ENCODE peak calls at places on chromosomes 13 and 19, in eight cellular contexts. H, B, X, D, R, Z, C and N are unnamed samples.

GRCh38 chr19:9724157-9724556 is 44.4 kb downstream of the ZNF846 start:
- DNase-seq in C (no peak), Z (no peak), X (no peak), H (no peak), D (no peak), R (no peak), B (no peak), N (no peak)

GRCh38 chr13:45063261-45063870 is 56.9 kb upstream of the GTF2F2 start:
- DNase-seq in C (peak), D (peak), H (peak), R (no peak), X (no peak), Z (no peak), B (no peak), N (peak)

GRCh38 chr13:50969691-50970090 is 60.1 kb downstream of the RNASEH2B start:
- DNase-seq in B (no peak), H (peak), C (peak), Z (no peak), D (peak), X (no peak), R (no peak), N (peak)

GRCh38 chr19:1069009-1069779 is 2.2 kb downstream of the ARHGAP45 start:
- DNase-seq in D (no peak), C (no peak), X (no peak), H (no peak), Z (peak), R (peak), B (no peak), N (no peak)

GRCh38 chr13:44136693-44137268 is 236.8 kb upstream of the SERP2 start:
- DNase-seq in C (peak), D (no peak), B (no peak), R (no peak), X (no peak), H (no peak), Z (no peak), N (no peak)

GRCh38 chr13:113889467-113889866 is 25.6 kb upstream of the GAS6 start:
- DNase-seq in D (no peak), X (no peak), B (no peak), R (no peak), C (no peak), H (no peak), Z (no peak), N (no peak)

GRCh38 chr19:1767464-1767933 is 14.2 kb downstream of the ONECUT3 start:
- DNase-seq in Z (peak), H (no peak), D (no peak), X (peak), C (peak), B (no peak), R (peak), N (no peak)

GRCh38 chr19:58555920-58556632 is 1.2 kb upstream of the CHMP2A start:
- DNase-seq in R (no peak), B (no peak), Z (no peak), H (no peak), X (no peak), D (no peak), C (no peak), N (no peak)

GRCh38 chr13:25217023-25217909 is 45.2 kb upstream of the AMER2 start:
- DNase-seq in B (no peak), R (no peak), C (peak), D (peak), X (no peak), Z (no peak), H (peak), N (peak)

GRCh38 chr19:33684550-33685303 is 63.0 kb downstream of the CHST8 start:
- DNase-seq in R (no peak), B (no peak), H (no peak), D (no peak), X (no peak), C (no peak), Z (no peak), N (no peak)

GRCh38 chr19:46015080-46015960 is 7.5 kb downstream of the PGLYRP1 start:
- DNase-seq in B (no peak), C (peak), R (peak), X (peak), D (peak), H (no peak), Z (peak), N (peak)

GRCh38 chr13:39655569-39656324 is at the start of gene COG6:
- DNase-seq in X (peak), D (peak), C (peak), H (peak), B (peak), R (peak), Z (peak), N (peak)

GRCh38 chr19:49212302-49212701 is 54.7 kb downstream of the TRPM4 start:
- DNase-seq in H (no peak), R (no peak), Z (no peak), X (no peak), D (peak), B (no peak), C (peak), N (no peak)

GRCh38 chr13:32829676-32830091 is 186.5 kb upstream of the KL start:
- DNase-seq in D (peak), H (peak), C (peak), R (no peak), X (no peak), B (no peak), Z (no peak), N (peak)

GRCh38 chr19:2634228-2634951 is 68.1 kb downstream of the GNG7 start:
- DNase-seq in Z (no peak), X (no peak), C (no peak), D (peak), H (no peak), B (no peak), R (no peak), N (no peak)

GRCh38 chr13:31970237-31970930 is 61.2 kb upstream of the FRY start:
- DNase-seq in B (peak), D (peak), C (no peak), R (no peak), X (no peak), Z (no peak), H (peak), N (peak)

GRCh38 chr19:49338691-49339363 is 3.6 kb downstream of the CD37 start:
- DNase-seq in C (peak), H (peak), B (no peak), R (no peak), X (peak), D (peak), Z (peak), N (peak)

GRCh38 chr19:10543059-10543419 is 665 bp upstream of the ATG4D start:
- DNase-seq in C (no peak), R (no peak), H (no peak), D (no peak), B (no peak), X (no peak), Z (no peak), N (no peak)

GRCh38 chr19:18442941-18443340 is 5.0 kb upstream of the ISYNA1 start:
- DNase-seq in B (no peak), H (no peak), R (no peak), Z (no peak), D (no peak), C (no peak), X (no peak), N (no peak)

GRCh38 chr13:45398862-45399261 is 19.3 kb downstream of the SLC25A30 start:
- DNase-seq in D (no peak), Z (no peak), H (no peak), X (no peak), C (no peak), R (peak), B (no peak), N (no peak)

GRCh38 chr19:46718157-46718933 is 1.4 kb upstream of the PRKD2 start:
- DNase-seq in C (no peak), Z (peak), R (peak), X (no peak), D (peak), B (no peak), H (no peak), N (no peak)